ENCODE peak calls at places on chromosomes 4 and X, in four cellular contexts. U is A549, N is K562, T is GM12878. B is an unnamed sample.

GRCh38 chrX:118807151-118808017 is 16.2 kb upstream of the ZCCHC12 start:
- DNase-seq in U (peak; percentile 67), N (peak; percentile 34), T (peak; percentile 15), B (peak; percentile 74)

GRCh38 chrX:49959602-49960001 is 37.2 kb downstream of the CLCN5 start:
- DNase-seq in U (no peak), N (no peak), T (no peak), B (no peak)

GRCh38 chr4:71595576-71596108 is 188.2 kb downstream of the GC start:
- DNase-seq in U (no peak), N (no peak), T (no peak), B (no peak)

GRCh38 chr4:29565256-29565655 is 1154.9 kb upstream of the PCDH7 start:
- DNase-seq in U (no peak), N (no peak), T (no peak), B (no peak)

GRCh38 chr4:158169931-158170690 is 2.7 kb downstream of the GASK1B start:
- DNase-seq in U (no peak), N (no peak), T (no peak), B (no peak)

GRCh38 chrX:154317391-154318000 is 21.9 kb downstream of the TKTL1 start:
- DNase-seq in U (peak; percentile 44), N (peak; percentile 35), T (no peak), B (no peak)

GRCh38 chr4:173878701-173879100 is 348.7 kb upstream of the HAND2 start:
- DNase-seq in U (peak; percentile 47), N (peak; percentile 6), T (no peak), B (peak; percentile 3)

GRCh38 chr4:138390286-138390685 is 148.1 kb upstream of the SLC7A11 start:
- DNase-seq in U (peak; percentile 6), N (no peak), T (no peak), B (no peak)

GRCh38 chr4:3384771-3385701 is 56.7 kb upstream of the HGFAC start:
- DNase-seq in U (no peak), N (no peak), T (no peak), B (no peak)

GRCh38 chrX:71181910-71182799 is 37.5 kb downstream of the NLGN3 start:
- DNase-seq in U (peak; percentile 98), N (peak; percentile 72), T (peak; percentile 82), B (peak; percentile 96)
- TF ChIP-seq POLR2A in U (peak; percentile 69), N (peak; percentile 86), T (peak; percentile 80), B (peak; percentile 73)

DNA sequence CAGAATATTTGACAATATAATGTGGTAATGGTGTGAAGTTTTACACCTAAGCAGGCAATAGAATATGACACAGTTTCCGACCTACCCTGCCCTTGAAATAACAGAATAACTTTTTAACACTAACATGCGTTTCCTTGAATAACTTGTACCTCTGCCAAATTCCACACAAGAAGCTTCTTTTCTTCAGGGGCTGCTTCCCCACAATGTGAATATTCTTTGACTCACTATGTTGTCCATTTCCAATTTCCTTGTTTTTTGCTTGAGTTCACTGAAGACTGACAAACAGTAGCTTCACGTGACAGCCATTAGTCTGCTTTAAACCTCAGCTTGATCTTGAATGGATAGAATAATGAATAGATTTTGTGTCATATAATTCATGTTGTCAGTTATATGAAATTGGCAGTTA is 14.3 kb downstream of the SHROOM3 start:
- DNase-seq in U (no peak), N (no peak), T (no peak), B (no peak)
- H3K4me3 ChIP-seq in U (no peak overlapping the region), N (no peak overlapping the region), T (no peak overlapping the region), B (no peak overlapping the region)

GRCh38 chrX:11427082-11428033 is 134.1 kb downstream of the AMELX start:
- DNase-seq in U (no peak), N (peak; percentile 71), T (no peak), B (no peak)
- TF ChIP-seq MAX in U (no peak), N (peak; percentile 61), T (no peak), B (no peak)

GRCh38 chr4:128286474-128287158 is 997 bp downstream of the PGRMC2 start:
- DNase-seq in U (peak; percentile 53), N (peak; percentile 33), T (no peak), B (peak; percentile 56)
- TF ChIP-seq POLR2A in U (no peak), N (no peak), T (no peak), B (no peak)

GRCh38 chrX:2584659-2585470 is 84.1 kb upstream of the DHRSX start:
- DNase-seq in U (no peak), N (no peak), T (no peak), B (no peak)

GRCh38 chrX:2583194-2584162 is 82.7 kb upstream of the DHRSX start:
- DNase-seq in U (no peak), N (no peak), T (no peak), B (no peak)

GRCh38 chrX:2581296-2581695 is 80.5 kb upstream of the DHRSX start:
- DNase-seq in U (no peak), N (no peak), T (no peak), B (no peak)

GRCh38 chrX:2587146-2587545 is 86.4 kb upstream of the DHRSX start:
- DNase-seq in U (no peak), N (no peak), T (no peak), B (no peak)

DNA sequence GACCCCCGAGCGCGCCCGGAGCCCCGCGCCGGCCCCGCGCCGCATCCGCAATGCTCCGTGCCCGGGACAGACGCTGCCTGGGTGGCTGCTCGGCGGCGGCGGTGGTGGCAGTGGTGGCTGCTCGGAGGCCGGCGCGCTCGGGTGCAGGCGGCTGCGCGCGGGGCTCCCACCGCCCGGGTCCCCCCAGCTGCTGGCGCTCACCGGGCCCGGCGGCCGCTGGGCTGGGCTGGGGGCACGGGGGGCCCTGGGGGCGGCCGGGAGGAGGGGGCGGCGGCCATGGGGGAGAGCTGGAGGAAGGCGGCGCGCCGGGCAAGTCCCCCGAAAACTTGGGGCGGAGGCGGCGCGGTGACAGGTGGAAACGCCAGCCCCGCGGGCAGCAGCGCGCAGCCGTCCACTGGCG is 83.4 kb upstream of the DHRSX start:
- DNase-seq in U (no peak), N (no peak), T (no peak), B (no peak)
- H3K4me3 ChIP-seq in U (peak overlapping the region; percentile 45), N (no peak overlapping the region), T (no peak overlapping the region), B (no peak overlapping the region)

GRCh38 chrX:44303119-44303518 is 40.4 kb downstream of the EFHC2 start:
- DNase-seq in U (no peak), N (no peak), T (no peak), B (no peak)

GRCh38 chrX:44310227-44310626 is 33.2 kb downstream of the EFHC2 start:
- DNase-seq in U (no peak), N (no peak), T (no peak), B (no peak)

GRCh38 chrX:44305921-44306320 is 37.6 kb downstream of the EFHC2 start:
- DNase-seq in U (no peak), N (no peak), T (no peak), B (no peak)

GRCh38 chrX:44308869-44309268 is 34.6 kb downstream of the EFHC2 start:
- DNase-seq in U (no peak), N (no peak), T (no peak), B (no peak)

DNA sequence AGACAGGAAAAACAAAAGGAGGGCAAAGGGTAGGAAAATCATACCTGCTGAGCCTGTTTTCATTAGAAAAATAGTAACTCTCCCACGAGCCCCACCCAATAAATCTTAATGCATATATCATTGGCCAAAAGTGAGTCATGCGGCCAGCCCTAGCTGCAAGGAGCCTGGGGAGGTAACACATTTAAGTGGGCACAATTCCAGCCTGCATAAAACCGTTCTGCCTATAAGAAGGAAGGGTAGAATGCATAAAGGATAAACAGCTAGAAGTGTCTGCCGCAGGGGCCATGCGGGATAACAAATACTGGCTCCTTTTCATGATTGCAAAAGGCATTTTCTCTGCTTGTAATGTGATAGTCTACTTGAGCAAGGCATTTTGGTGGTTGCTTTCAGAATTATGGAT is 37.1 kb downstream of the EFHC2 start:
- DNase-seq in U (peak; percentile 9), N (no peak), T (no peak), B (no peak)
- TF ChIP-seq MAX in U (no peak), N (no peak), T (no peak), B (no peak)